ENCODE peak calls at places on chromosomes 4 and X, in six cellular contexts. One of them, this sample, is unnamed.

GRCh38 chr4:33625762-33626161 is 2618.6 kb downstream of the ARAP2 start:
- DNase-seq in hepatocyte: peak
- DNase-seq in NCI-H2081: peak
- DNase-seq in astrocyte of the spinal cord: no peak
- DNase-seq in T-helper 22 cell: no peak
- DNase-seq in IMR-90: no peak
- DNase-seq in this sample: no peak

GRCh38 chr4:26410385-26411293 is 79.6 kb downstream of the CCKAR start:
- DNase-seq in NCI-H2081: peak
- DNase-seq in T-helper 22 cell: no peak
- DNase-seq in IMR-90: peak
- DNase-seq in hepatocyte: peak
- DNase-seq in astrocyte of the spinal cord: peak
- DNase-seq in this sample: no peak

GRCh38 chr4:183823394-183823793 is 81.7 kb upstream of the STOX2 start:
- DNase-seq in IMR-90: peak
- DNase-seq in hepatocyte: peak
- DNase-seq in NCI-H2081: no peak
- DNase-seq in T-helper 22 cell: no peak
- DNase-seq in astrocyte of the spinal cord: peak
- DNase-seq in this sample: peak

GRCh38 chr4:36337665-36338064 is 56.2 kb downstream of the DTHD1 start:
- DNase-seq in IMR-90: no peak
- DNase-seq in astrocyte of the spinal cord: no peak
- DNase-seq in NCI-H2081: no peak
- DNase-seq in hepatocyte: no peak
- DNase-seq in T-helper 22 cell: no peak
- DNase-seq in this sample: no peak

GRCh38 chr4:83542225-83542624 is 6.3 kb downstream of the GPAT3 start:
- DNase-seq in T-helper 22 cell: no peak
- DNase-seq in hepatocyte: no peak
- DNase-seq in astrocyte of the spinal cord: no peak
- DNase-seq in NCI-H2081: no peak
- DNase-seq in IMR-90: no peak
- DNase-seq in this sample: no peak

GRCh38 chr4:186946140-186946539 is 222.5 kb upstream of the FAT1 start:
- DNase-seq in IMR-90: no peak
- DNase-seq in astrocyte of the spinal cord: no peak
- DNase-seq in NCI-H2081: no peak
- DNase-seq in hepatocyte: no peak
- DNase-seq in T-helper 22 cell: no peak
- DNase-seq in this sample: no peak

GRCh38 chr4:87097075-87097474 is 123.3 kb downstream of the KLHL8 start:
- DNase-seq in IMR-90: no peak
- DNase-seq in astrocyte of the spinal cord: no peak
- DNase-seq in NCI-H2081: no peak
- DNase-seq in hepatocyte: no peak
- DNase-seq in T-helper 22 cell: no peak
- DNase-seq in this sample: peak

GRCh38 chr4:66574145-66574978 is 904.1 kb upstream of the EPHA5 start:
- DNase-seq in T-helper 22 cell: no peak
- DNase-seq in astrocyte of the spinal cord: peak
- DNase-seq in hepatocyte: peak
- DNase-seq in NCI-H2081: no peak
- DNase-seq in IMR-90: peak
- DNase-seq in this sample: no peak

GRCh38 chrX:153778684-153779101 is 2.1 kb upstream of the SRPK3 start:
- DNase-seq in hepatocyte: no peak
- DNase-seq in astrocyte of the spinal cord: no peak
- DNase-seq in T-helper 22 cell: no peak
- DNase-seq in IMR-90: no peak
- DNase-seq in NCI-H2081: no peak
- DNase-seq in this sample: no peak

GRCh38 chr4:121192500-121192899 is 28.4 kb upstream of the TNIP3 start:
- DNase-seq in T-helper 22 cell: no peak
- DNase-seq in NCI-H2081: no peak
- DNase-seq in IMR-90: peak
- DNase-seq in astrocyte of the spinal cord: peak
- DNase-seq in hepatocyte: peak
- DNase-seq in this sample: no peak

GRCh38 chr4:138310498-138310897 is 68.3 kb upstream of the SLC7A11 start:
- DNase-seq in NCI-H2081: no peak
- DNase-seq in T-helper 22 cell: no peak
- DNase-seq in hepatocyte: no peak
- DNase-seq in astrocyte of the spinal cord: no peak
- DNase-seq in IMR-90: peak
- DNase-seq in this sample: no peak

GRCh38 chr4:128601992-128602695 is 207.4 kb upstream of the JADE1 start:
- DNase-seq in T-helper 22 cell: no peak
- DNase-seq in hepatocyte: peak
- DNase-seq in NCI-H2081: no peak
- DNase-seq in astrocyte of the spinal cord: peak
- DNase-seq in IMR-90: peak
- DNase-seq in this sample: no peak

GRCh38 chr4:41620594-41621256 is 82.8 kb downstream of the LIMCH1 start:
- DNase-seq in IMR-90: no peak
- DNase-seq in NCI-H2081: peak
- DNase-seq in hepatocyte: no peak
- DNase-seq in T-helper 22 cell: no peak
- DNase-seq in astrocyte of the spinal cord: no peak
- DNase-seq in this sample: peak

GRCh38 chr4:2789801-2790582 is 2.9 kb upstream of the SH3BP2 start:
- DNase-seq in T-helper 22 cell: no peak
- DNase-seq in hepatocyte: peak
- DNase-seq in NCI-H2081: peak
- DNase-seq in IMR-90: no peak
- DNase-seq in astrocyte of the spinal cord: no peak
- DNase-seq in this sample: peak

GRCh38 chr4:95304898-95305297 is 243.9 kb downstream of the UNC5C start:
- DNase-seq in hepatocyte: no peak
- DNase-seq in NCI-H2081: no peak
- DNase-seq in astrocyte of the spinal cord: peak
- DNase-seq in IMR-90: peak
- DNase-seq in T-helper 22 cell: no peak
- DNase-seq in this sample: peak

GRCh38 chrX:136961594-136962135 is 72.1 kb downstream of the GPR101 start:
- DNase-seq in hepatocyte: no peak
- DNase-seq in T-helper 22 cell: no peak
- DNase-seq in IMR-90: no peak
- DNase-seq in NCI-H2081: no peak
- DNase-seq in astrocyte of the spinal cord: peak
- DNase-seq in this sample: no peak

GRCh38 chr4:11954093-11954492 is 525.4 kb upstream of the HS3ST1 start:
- DNase-seq in IMR-90: no peak
- DNase-seq in T-helper 22 cell: no peak
- DNase-seq in hepatocyte: peak
- DNase-seq in astrocyte of the spinal cord: peak
- DNase-seq in NCI-H2081: peak
- DNase-seq in this sample: no peak

GRCh38 chr4:159010563-159011260 is 92.2 kb upstream of the RAPGEF2 start:
- DNase-seq in astrocyte of the spinal cord: peak
- DNase-seq in NCI-H2081: peak
- DNase-seq in hepatocyte: peak
- DNase-seq in IMR-90: peak
- DNase-seq in T-helper 22 cell: no peak
- DNase-seq in this sample: no peak

GRCh38 chrX:10157032-10157341 is 212 bp downstream of the CLCN4 start:
- DNase-seq in T-helper 22 cell: no peak
- DNase-seq in IMR-90: no peak
- DNase-seq in astrocyte of the spinal cord: peak
- DNase-seq in NCI-H2081: no peak
- DNase-seq in hepatocyte: no peak
- DNase-seq in this sample: no peak

GRCh38 chr4:56656346-56656643 is 24.8 kb downstream of the HOPX start:
- DNase-seq in T-helper 22 cell: no peak
- DNase-seq in IMR-90: no peak
- DNase-seq in astrocyte of the spinal cord: no peak
- DNase-seq in NCI-H2081: no peak
- DNase-seq in hepatocyte: peak
- DNase-seq in this sample: no peak

GRCh38 chr4:2340272-2341061 is 78.0 kb downstream of the ZFYVE28 start:
- DNase-seq in T-helper 22 cell: no peak
- DNase-seq in astrocyte of the spinal cord: no peak
- DNase-seq in hepatocyte: no peak
- DNase-seq in NCI-H2081: no peak
- DNase-seq in IMR-90: no peak
- DNase-seq in this sample: peak

GRCh38 chr4:125938541-125938940 is 623.8 kb downstream of the FAT4 start:
- DNase-seq in astrocyte of the spinal cord: no peak
- DNase-seq in hepatocyte: no peak
- DNase-seq in IMR-90: no peak
- DNase-seq in T-helper 22 cell: no peak
- DNase-seq in NCI-H2081: no peak
- DNase-seq in this sample: no peak

GRCh38 chrX:154541589-154541895 is 5.1 kb downstream of the G6PD start:
- DNase-seq in astrocyte of the spinal cord: no peak
- DNase-seq in hepatocyte: no peak
- DNase-seq in T-helper 22 cell: no peak
- DNase-seq in NCI-H2081: no peak
- DNase-seq in IMR-90: peak
- DNase-seq in this sample: no peak

GRCh38 chrX:153885208-153885787 is 675 bp downstream of the L1CAM start:
- DNase-seq in T-helper 22 cell: no peak
- DNase-seq in hepatocyte: no peak
- DNase-seq in astrocyte of the spinal cord: no peak
- DNase-seq in NCI-H2081: no peak
- DNase-seq in IMR-90: no peak
- DNase-seq in this sample: no peak

GRCh38 chrX:21770631-21771321 is 12.9 kb upstream of the SMPX start:
- DNase-seq in T-helper 22 cell: no peak
- DNase-seq in NCI-H2081: no peak
- DNase-seq in astrocyte of the spinal cord: no peak
- DNase-seq in IMR-90: no peak
- DNase-seq in hepatocyte: peak
- DNase-seq in this sample: peak

GRCh38 chrX:136067946-136068345 is 79.4 kb upstream of the FHL1 start:
- DNase-seq in IMR-90: no peak
- DNase-seq in hepatocyte: no peak
- DNase-seq in astrocyte of the spinal cord: no peak
- DNase-seq in NCI-H2081: no peak
- DNase-seq in T-helper 22 cell: no peak
- DNase-seq in this sample: no peak

GRCh38 chrX:124507276-124507675 is 160.9 kb downstream of the SH2D1A start:
- DNase-seq in astrocyte of the spinal cord: no peak
- DNase-seq in hepatocyte: no peak
- DNase-seq in IMR-90: no peak
- DNase-seq in NCI-H2081: no peak
- DNase-seq in T-helper 22 cell: no peak
- DNase-seq in this sample: no peak

GRCh38 chr4:103754844-103755243 is 35.1 kb upstream of the TACR3 start:
- DNase-seq in NCI-H2081: no peak
- DNase-seq in IMR-90: no peak
- DNase-seq in T-helper 22 cell: no peak
- DNase-seq in hepatocyte: peak
- DNase-seq in astrocyte of the spinal cord: no peak
- DNase-seq in this sample: no peak

GRCh38 chr4:168654206-168655174 is 157.6 kb downstream of the PALLD start:
- DNase-seq in NCI-H2081: peak
- DNase-seq in IMR-90: no peak
- DNase-seq in T-helper 22 cell: no peak
- DNase-seq in astrocyte of the spinal cord: no peak
- DNase-seq in hepatocyte: no peak
- DNase-seq in this sample: no peak

GRCh38 chrX:3136161-3136961 is 95.1 kb downstream of the ARSF start:
- DNase-seq in IMR-90: no peak
- DNase-seq in hepatocyte: no peak
- DNase-seq in astrocyte of the spinal cord: no peak
- DNase-seq in T-helper 22 cell: no peak
- DNase-seq in NCI-H2081: no peak
- DNase-seq in this sample: no peak

GRCh38 chrX:88735835-88736234 is 11.2 kb upstream of the CPXCR1 start:
- DNase-seq in IMR-90: no peak
- DNase-seq in NCI-H2081: no peak
- DNase-seq in hepatocyte: no peak
- DNase-seq in T-helper 22 cell: no peak
- DNase-seq in astrocyte of the spinal cord: no peak
- DNase-seq in this sample: no peak

GRCh38 chr4:30924521-30924920 is 204.4 kb downstream of the PCDH7 start:
- DNase-seq in hepatocyte: no peak
- DNase-seq in IMR-90: no peak
- DNase-seq in T-helper 22 cell: no peak
- DNase-seq in NCI-H2081: no peak
- DNase-seq in astrocyte of the spinal cord: no peak
- DNase-seq in this sample: no peak